ENCODE peak calls at places on chromosomes 1 and 21, in seven cellular contexts. V is GM12892, H is H1, U is GM12878, K is HepG2, N is SK-N-SH, A is K562. O is an unnamed sample.

GRCh38 chr1:29282924-29283803 is 46.8 kb downstream of the PTPRU start:
- DNase-seq in V (no peak), H (peak), U (no peak), K (peak), N (peak), A (peak), O (no peak)

GRCh38 chr1:230219174-230220067 is 152.4 kb downstream of the GALNT2 start:
- DNase-seq in V (no peak), H (no peak), U (no peak), K (no peak), N (no peak), A (no peak), O (no peak)

GRCh38 chr1:105492941-105493340 is 1563.5 kb upstream of the PRMT6 start:
- DNase-seq in V (no peak), H (no peak), U (no peak), K (no peak), N (no peak), A (no peak), O (no peak)

GRCh38 chr1:7375781-7376660 is 395.1 kb upstream of the VAMP3 start:
- DNase-seq in V (no peak), H (no peak), U (no peak), K (no peak), N (no peak), A (no peak), O (no peak)

GRCh38 chr1:73205294-73205973 is 923.1 kb upstream of the NEGR1 start:
- DNase-seq in V (no peak), H (no peak), U (no peak), K (no peak), N (no peak), A (no peak), O (no peak)

GRCh38 chr1:62045579-62045978 is 149.1 kb upstream of the L1TD1 start:
- DNase-seq in V (no peak), H (no peak), U (no peak), K (no peak), N (peak), A (peak), O (no peak)

GRCh38 chr1:111204211-111204883 is 3.9 kb upstream of the DENND2D start:
- DNase-seq in V (peak), H (no peak), U (peak), K (no peak), N (peak), A (no peak), O (peak)

GRCh38 chr21:45863267-45863666 is 118.3 kb upstream of the COL6A1 start:
- DNase-seq in V (no peak), H (no peak), U (no peak), K (no peak), N (no peak), A (no peak), O (no peak)

GRCh38 chr21:19181604-19182140 is 778.1 kb upstream of the TMPRSS15 start:
- DNase-seq in V (no peak), H (no peak), U (no peak), K (no peak), N (no peak), A (no peak), O (no peak)

GRCh38 chr1:76867342-76868130 is at the start of gene ST6GALNAC5:
- DNase-seq in V (no peak), H (peak), U (no peak), K (no peak), N (peak), A (no peak), O (peak)

GRCh38 chr1:150186789-150187559 is 37.3 kb downstream of the PLEKHO1 start:
- DNase-seq in V (no peak), H (no peak), U (no peak), K (peak), N (peak), A (peak), O (no peak)

GRCh38 chr1:43531906-43532584 is 1.4 kb downstream of the PTPRF start:
- DNase-seq in V (no peak), H (peak), U (no peak), K (no peak), N (peak), A (no peak), O (no peak)
- TF ChIP-seq TAF1 in V (no peak), H (peak), U (no peak), K (no peak), N (no peak), A (no peak), O (no peak)

DNA sequence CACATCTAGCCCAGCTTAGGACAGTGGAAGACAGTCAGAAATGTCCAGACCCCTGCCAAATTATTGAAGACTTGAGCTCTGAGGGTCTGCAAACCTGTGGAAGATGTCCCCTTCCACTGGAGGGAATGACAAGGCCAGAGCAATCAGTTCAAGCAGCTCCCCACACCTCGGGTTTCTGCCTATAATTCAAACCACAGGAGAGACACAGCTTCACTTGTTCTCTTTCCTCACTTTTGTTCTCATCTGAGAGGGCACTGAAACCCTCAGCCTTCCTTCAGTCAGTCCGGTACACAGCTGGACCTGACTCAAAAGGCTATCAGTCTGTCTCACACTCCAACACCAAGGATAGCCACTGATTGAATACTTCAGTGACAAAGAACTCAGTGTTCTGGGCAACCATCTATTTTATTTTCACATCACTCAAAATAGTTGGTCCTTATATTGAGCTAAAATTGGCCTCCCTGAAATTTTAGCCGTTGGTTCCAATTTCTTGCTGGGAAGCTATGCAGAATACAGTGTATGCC is 70.1 kb downstream of the TENT5C start:
- DNase-seq in V (no peak), H (no peak), U (no peak), K (no peak), N (no peak), A (no peak), O (no peak)
- TF ChIP-seq TAF1 in V (no peak), H (no peak), U (no peak), K (no peak), N (no peak), A (no peak), O (no peak)

GRCh38 chr1:152167835-152168534 is 9.0 kb upstream of the RPTN start:
- DNase-seq in V (no peak), H (no peak), U (no peak), K (peak), N (no peak), A (no peak), O (no peak)
- TF ChIP-seq TAF1 in V (no peak), H (no peak), U (no peak), K (no peak), N (no peak), A (no peak), O (no peak)

DNA sequence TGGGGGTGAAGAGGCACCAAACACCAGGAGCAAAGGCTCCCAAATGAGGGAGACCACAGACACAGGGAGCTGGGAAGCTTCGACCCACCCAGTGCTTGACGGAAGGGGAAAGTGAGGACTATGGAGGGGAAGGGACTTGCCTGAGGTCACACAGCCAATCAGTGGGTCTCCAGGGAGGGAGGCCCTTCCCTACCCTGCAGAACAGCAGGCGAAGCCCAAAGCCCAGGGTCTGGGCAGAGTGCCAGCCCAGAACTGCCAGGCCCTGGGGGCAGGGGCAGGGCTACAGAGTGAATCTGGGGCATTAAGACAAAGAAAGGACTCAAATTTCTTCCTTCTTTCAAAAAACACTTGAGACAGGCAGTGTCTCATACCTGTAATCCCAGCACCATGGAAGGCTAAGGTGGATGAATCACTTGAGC is 45.5 kb upstream of the ECE1 start:
- DNase-seq in V (no peak), H (no peak), U (no peak), K (no peak), N (peak), A (no peak), O (no peak)
- TF ChIP-seq TAF1 in V (no peak), H (no peak), U (no peak), K (no peak), N (no peak), A (no peak), O (no peak)

GRCh38 chr1:48568501-48568900 is 96.5 kb upstream of the SPATA6 start:
- DNase-seq in V (no peak), H (no peak), U (no peak), K (no peak), N (no peak), A (no peak), O (no peak)

GRCh38 chr1:48576565-48576964 is 104.6 kb upstream of the SPATA6 start:
- DNase-seq in V (no peak), H (no peak), U (no peak), K (no peak), N (no peak), A (no peak), O (no peak)

GRCh38 chr1:48572134-48572533 is 100.1 kb upstream of the SPATA6 start:
- DNase-seq in V (no peak), H (no peak), U (no peak), K (no peak), N (no peak), A (no peak), O (no peak)

GRCh38 chr1:48571303-48571987 is 99.4 kb upstream of the SPATA6 start:
- DNase-seq in V (no peak), H (no peak), U (no peak), K (no peak), N (no peak), A (no peak), O (no peak)

GRCh38 chr1:48572632-48573258 is 100.7 kb upstream of the SPATA6 start:
- DNase-seq in V (peak), H (peak), U (no peak), K (peak), N (peak), A (peak), O (peak)
- TF ChIP-seq TAF1 in V (no peak), H (no peak), U (no peak), K (no peak), N (no peak), A (no peak), O (no peak)

O was measured in GM12891.